ENCODE peak calls at places on chromosome 11, in seven cellular contexts. One of them, this sample, is unnamed.
A peak's percentile ranks its signal among the peaks of the same experiment; 100 is the strongest.

GRCh38 chr11:44224867-44225501 is 85.0 kb downstream of the ALX4 start:
- DNase-seq in effector memory CD8-positive, alpha-beta T cell: no peak
- DNase-seq in omental fat pad: no peak
- DNase-seq in amygdala: no peak
- DNase-seq in SHP77: no peak
- DNase-seq in transverse colon: no peak
- DNase-seq in Calu3: no peak
- DNase-seq in this sample: no peak

GRCh38 chr11:65593518-65594414 is 1.8 kb downstream of the KCNK7 start:
- DNase-seq in effector memory CD8-positive, alpha-beta T cell: no peak
- DNase-seq in omental fat pad: no peak
- DNase-seq in amygdala: no peak
- DNase-seq in SHP77: peak; percentile 57
- DNase-seq in transverse colon: peak; percentile 49
- DNase-seq in Calu3: peak; percentile 48
- DNase-seq in this sample: no peak

GRCh38 chr11:76523786-76524436 is 79.1 kb downstream of the EMSY start:
- DNase-seq in effector memory CD8-positive, alpha-beta T cell: no peak
- DNase-seq in omental fat pad: no peak
- DNase-seq in amygdala: no peak
- DNase-seq in SHP77: no peak
- DNase-seq in transverse colon: no peak
- DNase-seq in Calu3: no peak
- DNase-seq in this sample: no peak

GRCh38 chr11:76765863-76766350 is 17.2 kb upstream of the TSKU start:
- DNase-seq in effector memory CD8-positive, alpha-beta T cell: no peak
- DNase-seq in omental fat pad: no peak
- DNase-seq in amygdala: no peak
- DNase-seq in SHP77: no peak
- DNase-seq in transverse colon: no peak
- DNase-seq in Calu3: no peak
- DNase-seq in this sample: no peak

GRCh38 chr11:121237686-121238658 is 54.6 kb upstream of the SC5D start:
- DNase-seq in effector memory CD8-positive, alpha-beta T cell: no peak
- DNase-seq in omental fat pad: no peak
- DNase-seq in amygdala: no peak
- DNase-seq in SHP77: no peak
- DNase-seq in transverse colon: no peak
- DNase-seq in Calu3: no peak
- DNase-seq in this sample: no peak

GRCh38 chr11:131095501-131096185 is 179.4 kb upstream of the SNX19 start:
- DNase-seq in effector memory CD8-positive, alpha-beta T cell: no peak
- DNase-seq in omental fat pad: no peak
- DNase-seq in amygdala: no peak
- DNase-seq in SHP77: no peak
- DNase-seq in transverse colon: no peak
- DNase-seq in Calu3: no peak
- DNase-seq in this sample: no peak

GRCh38 chr11:114296190-114296978 is at the start of gene NNMT:
- DNase-seq in effector memory CD8-positive, alpha-beta T cell: no peak
- DNase-seq in omental fat pad: no peak
- DNase-seq in amygdala: no peak
- DNase-seq in SHP77: peak; percentile 59
- DNase-seq in transverse colon: peak; percentile 31
- DNase-seq in Calu3: peak; percentile 65
- DNase-seq in this sample: peak; percentile 81

GRCh38 chr11:7890417-7891179 is 40.5 kb downstream of the OR10A6 start:
- DNase-seq in effector memory CD8-positive, alpha-beta T cell: no peak
- DNase-seq in omental fat pad: no peak
- DNase-seq in amygdala: no peak
- DNase-seq in SHP77: no peak
- DNase-seq in transverse colon: no peak
- DNase-seq in Calu3: no peak
- DNase-seq in this sample: peak; percentile 1

GRCh38 chr11:14213006-14213405 is 146.0 kb downstream of the RRAS2 start:
- DNase-seq in effector memory CD8-positive, alpha-beta T cell: no peak
- DNase-seq in omental fat pad: no peak
- DNase-seq in amygdala: no peak
- DNase-seq in SHP77: no peak
- DNase-seq in transverse colon: no peak
- DNase-seq in Calu3: no peak
- DNase-seq in this sample: no peak

This sample was measured in Caki2.